ENCODE peak calls at places on chromosomes 4 and X, in eight cellular contexts. F, J, E, O, N, K, X and I are unnamed samples.

GRCh38 chr4:47383829-47384427 is 79.6 kb downstream of the COMMD8 start:
- DNase-seq in F (peak), J (no peak), E (no peak), O (peak), N (no peak), K (peak), X (no peak), I (no peak)

GRCh38 chr4:168218663-168219062 is 99.9 kb downstream of the DDX60 start:
- DNase-seq in F (peak), J (no peak), E (no peak), O (no peak), N (no peak), K (peak), X (no peak), I (no peak)

GRCh38 chr4:55947912-55948725 is 626 bp upstream of the CEP135 start:
- DNase-seq in F (peak), J (no peak), E (peak), O (peak), N (no peak), K (peak), X (no peak), I (no peak)

GRCh38 chr4:138666366-138666765 is 349.2 kb upstream of the NOCT start:
- DNase-seq in F (no peak), J (no peak), E (no peak), O (no peak), N (no peak), K (peak), X (no peak), I (no peak)

GRCh38 chrX:81195712-81196111 is 6.0 kb downstream of the HMGN5 start:
- DNase-seq in F (peak), J (peak), E (peak), O (peak), N (peak), K (peak), X (no peak), I (no peak)

GRCh38 chr4:118337954-118338353 is 14.8 kb downstream of the PRSS12 start:
- DNase-seq in F (peak), J (no peak), E (no peak), O (no peak), N (no peak), K (no peak), X (no peak), I (no peak)

GRCh38 chr4:41156574-41156973 is 57.8 kb downstream of the APBB2 start:
- DNase-seq in F (peak), J (no peak), E (no peak), O (no peak), N (no peak), K (peak), X (no peak), I (no peak)

GRCh38 chr4:107094976-107095375 is 58.9 kb upstream of the DKK2 start:
- DNase-seq in F (no peak), J (no peak), E (no peak), O (no peak), N (no peak), K (no peak), X (no peak), I (no peak)

GRCh38 chr4:40682298-40683101 is 52.8 kb upstream of the RBM47 start:
- DNase-seq in F (no peak), J (no peak), E (no peak), O (no peak), N (no peak), K (no peak), X (no peak), I (no peak)

GRCh38 chr4:8281519-8282133 is 12.1 kb downstream of the HTRA3 start:
- DNase-seq in F (peak), J (no peak), E (no peak), O (no peak), N (peak), K (no peak), X (no peak), I (no peak)

GRCh38 chr4:174775366-174775765 is 53.7 kb downstream of the GLRA3 start:
- DNase-seq in F (no peak), J (no peak), E (no peak), O (peak), N (no peak), K (no peak), X (no peak), I (no peak)

GRCh38 chrX:129781134-129782014 is 1.6 kb downstream of the SASH3 start:
- DNase-seq in F (no peak), J (no peak), E (peak), O (peak), N (no peak), K (no peak), X (no peak), I (peak)

GRCh38 chr4:26996745-26997144 is 136.1 kb downstream of the STIM2 start:
- DNase-seq in F (no peak), J (no peak), E (no peak), O (no peak), N (no peak), K (no peak), X (no peak), I (no peak)

GRCh38 chr4:7159923-7160322 is 32.4 kb upstream of the SORCS2 start:
- DNase-seq in F (no peak), J (no peak), E (no peak), O (no peak), N (peak), K (no peak), X (no peak), I (no peak)

GRCh38 chr4:133150643-133151300 is 1.7 kb downstream of the PCDH10 start:
- DNase-seq in F (peak), J (no peak), E (no peak), O (peak), N (no peak), K (no peak), X (peak), I (no peak)

GRCh38 chr4:168634276-168634802 is 137.5 kb downstream of the PALLD start:
- DNase-seq in F (peak), J (no peak), E (no peak), O (peak), N (no peak), K (peak), X (peak), I (no peak)

GRCh38 chr4:166422475-166422874 is 549.4 kb downstream of the TLL1 start:
- DNase-seq in F (peak), J (no peak), E (no peak), O (no peak), N (no peak), K (peak), X (no peak), I (no peak)

GRCh38 chr4:140863187-140863586 is 107.0 kb upstream of the TBC1D9 start:
- DNase-seq in F (no peak), J (no peak), E (no peak), O (no peak), N (no peak), K (no peak), X (no peak), I (no peak)

GRCh38 chr4:54661686-54662085 is 3.9 kb downstream of the KIT start:
- DNase-seq in F (peak), J (no peak), E (no peak), O (no peak), N (no peak), K (peak), X (no peak), I (no peak)

GRCh38 chrX:119398974-119399771 is at the start of gene SLC25A43:
- DNase-seq in F (peak), J (no peak), E (peak), O (peak), N (peak), K (no peak), X (peak), I (peak)

GRCh38 chrX:39779952-39780783 is 317.6 kb downstream of the BCOR start:
- DNase-seq in F (no peak), J (no peak), E (no peak), O (peak), N (no peak), K (no peak), X (no peak), I (no peak)

GRCh38 chr4:185412412-185412811 is 13.4 kb downstream of the UFSP2 start:
- DNase-seq in F (peak), J (no peak), E (no peak), O (no peak), N (no peak), K (no peak), X (no peak), I (no peak)

GRCh38 chr4:100428051-100428450 is 89.8 kb downstream of the EMCN start:
- DNase-seq in F (peak), J (no peak), E (no peak), O (peak), N (no peak), K (peak), X (no peak), I (no peak)

GRCh38 chrX:118502121-118502794 is 6.6 kb downstream of the DOCK11 start:
- DNase-seq in F (no peak), J (no peak), E (no peak), O (no peak), N (no peak), K (no peak), X (no peak), I (no peak)

GRCh38 chrX:114976321-114976720 is 41.1 kb downstream of the IL13RA2 start:
- DNase-seq in F (peak), J (no peak), E (no peak), O (no peak), N (no peak), K (no peak), X (no peak), I (no peak)

GRCh38 chr4:42150653-42151567 is 1.5 kb downstream of the BEND4 start:
- DNase-seq in F (peak), J (no peak), E (no peak), O (peak), N (no peak), K (no peak), X (no peak), I (peak)

GRCh38 chr4:83993774-83994173 is 457.9 kb downstream of the GPAT3 start:
- DNase-seq in F (no peak), J (no peak), E (no peak), O (peak), N (no peak), K (no peak), X (no peak), I (no peak)

GRCh38 chrX:118654331-118654730 is 73.1 kb upstream of the IL13RA1 start:
- DNase-seq in F (no peak), J (no peak), E (no peak), O (no peak), N (no peak), K (no peak), X (no peak), I (no peak)

GRCh38 chrX:135557344-135557743 is 36.9 kb downstream of the INTS6L start:
- DNase-seq in F (no peak), J (no peak), E (no peak), O (no peak), N (no peak), K (no peak), X (no peak), I (no peak)

GRCh38 chr4:168815373-168816345 is 194.4 kb downstream of the CBR4 start:
- DNase-seq in F (no peak), J (no peak), E (no peak), O (no peak), N (no peak), K (no peak), X (no peak), I (no peak)

GRCh38 chrX:63657821-63658220 is 127.2 kb downstream of the ARHGEF9 start:
- DNase-seq in F (peak), J (no peak), E (no peak), O (peak), N (peak), K (no peak), X (no peak), I (no peak)

GRCh38 chr4:7808752-7809151 is 130.9 kb downstream of the AFAP1 start:
- DNase-seq in F (peak), J (no peak), E (no peak), O (no peak), N (no peak), K (no peak), X (no peak), I (no peak)

GRCh38 chr4:65893957-65894755 is 223.9 kb upstream of the EPHA5 start:
- DNase-seq in F (peak), J (no peak), E (no peak), O (no peak), N (no peak), K (no peak), X (no peak), I (no peak)

GRCh38 chrX:40207626-40208025 is 109.9 kb upstream of the BCOR start:
- DNase-seq in F (peak), J (no peak), E (no peak), O (no peak), N (no peak), K (no peak), X (no peak), I (no peak)